ENCODE peak calls at places on chromosomes 5 and 9, in four cellular contexts. S is SK-N-DZ; A is stimulated activated CD4-positive, alpha-beta T cell treated with anti-CD3 and anti-CD28 coated beads, TNF-alpha, amount 100 ng/mL, for 24 hours; N is activated naive CD8-positive, alpha-beta T cell treated with anti-CD3 and anti-CD28 coated beads for 36 hours. E is an unnamed sample.

GRCh38 chr9:87874320-87874655 is 8.4 kb upstream of the SPATA31E1 start:
- DNase-seq in S (no peak), A (no peak), N (no peak), E (peak)

GRCh38 chr5:57482671-57483106 is at the start of gene ACTBL2:
- DNase-seq in S (no peak), A (no peak), N (no peak), E (no peak)

GRCh38 chr5:150789943-150790611 is 11.5 kb downstream of the SMIM3 start:
- DNase-seq in S (no peak), A (peak), N (peak), E (peak)

GRCh38 chr9:129166962-129167557 is 11.0 kb downstream of the IER5L start:
- DNase-seq in S (no peak), A (no peak), N (no peak), E (peak)

GRCh38 chr5:14234204-14234603 is 91.1 kb downstream of the TRIO start:
- DNase-seq in S (no peak), A (no peak), N (no peak), E (no peak)

GRCh38 chr9:85900504-85901201 is 40.3 kb upstream of the NAA35 start:
- DNase-seq in S (no peak), A (no peak), N (peak), E (peak)

GRCh38 chr9:84170521-84171141 is 169.9 kb downstream of the SLC28A3 start:
- DNase-seq in S (no peak), A (no peak), N (no peak), E (no peak)

GRCh38 chr9:125477089-125477544 is 215.5 kb downstream of the GAPVD1 start:
- DNase-seq in S (no peak), A (no peak), N (no peak), E (no peak)

GRCh38 chr9:133113928-133114351 is 7.1 kb downstream of the RALGDS start:
- DNase-seq in S (peak), A (no peak), N (no peak), E (no peak)

GRCh38 chr9:112061152-112061740 is 113.9 kb downstream of the SUSD1 start:
- DNase-seq in S (no peak), A (no peak), N (peak), E (peak)

GRCh38 chr5:17132444-17133083 is 84.9 kb upstream of the BASP1 start:
- DNase-seq in S (no peak), A (no peak), N (no peak), E (no peak)

GRCh38 chr9:129183495-129184308 is 5.6 kb upstream of the IER5L start:
- DNase-seq in S (peak), A (no peak), N (no peak), E (no peak)

GRCh38 chr9:110207071-110207923 is 662 bp downstream of the C9orf152 start:
- DNase-seq in S (no peak), A (no peak), N (no peak), E (no peak)

GRCh38 chr5:102959055-102959454 is 160.9 kb downstream of the GIN1 start:
- DNase-seq in S (no peak), A (no peak), N (no peak), E (no peak)

GRCh38 chr5:16140417-16140816 is 39.2 kb downstream of the MARCHF11 start:
- DNase-seq in S (no peak), A (no peak), N (no peak), E (no peak)

GRCh38 chr5:468401-468800 is 25.4 kb downstream of the EXOC3 start:
- DNase-seq in S (no peak), A (no peak), N (no peak), E (no peak)

GRCh38 chr5:171946382-171946781 is 60.1 kb downstream of the FBXW11 start:
- DNase-seq in S (no peak), A (no peak), N (no peak), E (no peak)

GRCh38 chr5:140182075-140182709 is 7.2 kb downstream of the CYSTM1 start:
- DNase-seq in S (no peak), A (no peak), N (no peak), E (no peak)

GRCh38 chr5:141560725-141561483 is 57.9 kb downstream of the DIAPH1 start:
- DNase-seq in S (peak), A (no peak), N (no peak), E (no peak)

GRCh38 chr5:153551537-153552079 is 61.1 kb downstream of the GRIA1 start:
- DNase-seq in S (no peak), A (no peak), N (no peak), E (no peak)

GRCh38 chr5:65198777-65199120 is 283.0 kb downstream of the ADAMTS6 start:
- DNase-seq in S (no peak), A (no peak), N (no peak), E (no peak)

GRCh38 chr5:78417026-78417425 is 56.6 kb downstream of the SCAMP1 start:
- DNase-seq in S (no peak), A (no peak), N (no peak), E (no peak)

GRCh38 chr9:14198544-14199510 is 115.1 kb downstream of the NFIB start:
- DNase-seq in S (peak), A (no peak), N (no peak), E (no peak)

GRCh38 chr5:16776611-16777251 is 159.4 kb downstream of the MYO10 start:
- DNase-seq in S (peak), A (no peak), N (no peak), E (no peak)

GRCh38 chr5:169050146-169050571 is 250.8 kb downstream of the SLIT3 start:
- DNase-seq in S (peak), A (no peak), N (no peak), E (no peak)

GRCh38 chr5:64505769-64506566 is at the start of gene RGS7BP:
- DNase-seq in S (peak), A (no peak), N (no peak), E (no peak)

GRCh38 chr9:71364196-71364955 is 243.0 kb upstream of the TRPM3 start:
- DNase-seq in S (no peak), A (no peak), N (no peak), E (no peak)

GRCh38 chr5:36878421-36879088 is 2.0 kb downstream of the NIPBL start:
- DNase-seq in S (peak), A (no peak), N (no peak), E (no peak)

GRCh38 chr5:179955062-179955461 is 47.4 kb upstream of the TBC1D9B start:
- DNase-seq in S (no peak), A (no peak), N (no peak), E (no peak)

GRCh38 chr9:127793093-127793708 is 7.4 kb downstream of the CDK9 start:
- DNase-seq in S (no peak), A (no peak), N (no peak), E (no peak)

GRCh38 chr5:116380615-116381014 is 194.0 kb downstream of the SEMA6A start:
- DNase-seq in S (no peak), A (no peak), N (no peak), E (no peak)

GRCh38 chr5:144183254-144183889 is 12.7 kb downstream of the KCTD16 start:
- DNase-seq in S (peak), A (no peak), N (no peak), E (no peak)

GRCh38 chr5:166102947-166103346 is 2188.5 kb upstream of the WWC1 start:
- DNase-seq in S (no peak), A (no peak), N (no peak), E (no peak)

GRCh38 chr5:102341918-102342317 is 45.8 kb upstream of the SLCO4C1 start:
- DNase-seq in S (no peak), A (no peak), N (no peak), E (no peak)

GRCh38 chr5:97735209-97735608 is 552.2 kb upstream of the RIOK2 start:
- DNase-seq in S (no peak), A (no peak), N (no peak), E (no peak)

GRCh38 chr5:157057459-157058370 is 1.2 kb downstream of the HAVCR1 start:
- DNase-seq in S (no peak), A (no peak), N (no peak), E (no peak)

GRCh38 chr9:134301387-134302129 is 24.7 kb upstream of the RXRA start:
- DNase-seq in S (no peak), A (no peak), N (peak), E (peak)

E was measured in activated CD8-positive, alpha-beta T cell treated with anti-CD3 and anti-CD28 coated beads, Interleukin-2, amount 10 ng/mL, durations not matched to agents 7 days and 5 days.